ENCODE peak calls at places on chromosomes 5 and 9, in five cellular contexts. U is GM12891, C is mesenteric fat pad, F is kidney tubule cell, V is NCI-H460. R is an unnamed sample.

GRCh38 chr5:149206524-149207141 is 65.0 kb upstream of the AFAP1L1 start:
- DNase-seq in U (no peak), C (no peak), F (no peak), V (no peak), R (no peak)

GRCh38 chr5:155049569-155050383 is 36.2 kb downstream of the KIF4B start:
- DNase-seq in U (no peak), C (no peak), F (peak), V (peak), R (no peak)

GRCh38 chr5:178208540-178209227 is 4.4 kb downstream of the HNRNPAB start:
- DNase-seq in U (no peak), C (no peak), F (no peak), V (no peak), R (no peak)

GRCh38 chr9:135039266-135039870 is 48.1 kb upstream of the OLFM1 start:
- DNase-seq in U (no peak), C (peak), F (no peak), V (no peak), R (no peak)

GRCh38 chr5:36079200-36079761 is 12.6 kb upstream of the UGT3A2 start:
- DNase-seq in U (peak), C (no peak), F (peak), V (peak), R (peak)

GRCh38 chr5:10293907-10294662 is 13.6 kb downstream of the CMBL start:
- DNase-seq in U (no peak), C (no peak), F (peak), V (no peak), R (no peak)

GRCh38 chr9:114278881-114279570 is 43.9 kb upstream of the ORM1 start:
- DNase-seq in U (no peak), C (peak), F (peak), V (peak), R (peak)

GRCh38 chr5:108727154-108727638 is 20.5 kb upstream of the FER start:
- DNase-seq in U (no peak), C (no peak), F (peak), V (no peak), R (peak)

GRCh38 chr9:686381-686813 is 155.1 kb upstream of the DMRT1 start:
- DNase-seq in U (no peak), C (no peak), F (no peak), V (no peak), R (no peak)

GRCh38 chr5:2125163-2125900 is 242.6 kb upstream of the IRX4 start:
- DNase-seq in U (no peak), C (no peak), F (no peak), V (no peak), R (no peak)

GRCh38 chr9:98805506-98806272 is 1.8 kb upstream of the GALNT12 start:
- DNase-seq in U (no peak), C (no peak), F (peak), V (no peak), R (no peak)

GRCh38 chr9:76699966-76700365 is 64.3 kb upstream of the PCA3 start:
- DNase-seq in U (no peak), C (no peak), F (peak), V (no peak), R (no peak)

GRCh38 chr5:138502121-138502520 is 36.8 kb downstream of the EGR1 start:
- DNase-seq in U (no peak), C (peak), F (no peak), V (no peak), R (no peak)